ENCODE peak calls at places on chromosomes 7 and 10, in four cellular contexts. One of them, this sample, is unnamed.

GRCh38 chr7:90119178-90119971 is 34.9 kb upstream of the STEAP1 start:
- DNase-seq in HepG2: no peak
- DNase-seq in K562: no peak
- DNase-seq in GM12878: no peak
- DNase-seq in this sample: peak

GRCh38 chr10:33195608-33196376 is 138.7 kb downstream of the NRP1 start:
- DNase-seq in HepG2: peak
- DNase-seq in K562: no peak
- DNase-seq in GM12878: no peak
- DNase-seq in this sample: no peak

GRCh38 chr7:1535695-1536094 is 5.2 kb downstream of the MAFK start:
- DNase-seq in HepG2: no peak
- DNase-seq in K562: no peak
- DNase-seq in GM12878: no peak
- DNase-seq in this sample: no peak

GRCh38 chr7:154423219-154423618 is 371.0 kb downstream of the DPP6 start:
- DNase-seq in HepG2: no peak
- DNase-seq in K562: no peak
- DNase-seq in GM12878: no peak
- DNase-seq in this sample: no peak

GRCh38 chr7:29622335-29623265 is 59.0 kb downstream of the PRR15 start:
- DNase-seq in HepG2: no peak
- DNase-seq in K562: no peak
- DNase-seq in GM12878: no peak
- DNase-seq in this sample: no peak

GRCh38 chr7:50832744-50833143 is 50.0 kb upstream of the GRB10 start:
- DNase-seq in HepG2: no peak
- DNase-seq in K562: no peak
- DNase-seq in GM12878: no peak
- DNase-seq in this sample: no peak

GRCh38 chr10:123044391-123044790 is 35.6 kb downstream of the ACADSB start:
- DNase-seq in HepG2: no peak
- DNase-seq in K562: no peak
- DNase-seq in GM12878: no peak
- DNase-seq in this sample: no peak

GRCh38 chr7:129469930-129470329 is 32.4 kb upstream of the SMKR1 start:
- DNase-seq in HepG2: no peak
- DNase-seq in K562: no peak
- DNase-seq in GM12878: no peak
- DNase-seq in this sample: no peak

GRCh38 chr7:12951397-12951801 is 264.0 kb downstream of the ARL4A start:
- DNase-seq in HepG2: no peak
- DNase-seq in K562: no peak
- DNase-seq in GM12878: no peak
- DNase-seq in this sample: no peak

DNA sequence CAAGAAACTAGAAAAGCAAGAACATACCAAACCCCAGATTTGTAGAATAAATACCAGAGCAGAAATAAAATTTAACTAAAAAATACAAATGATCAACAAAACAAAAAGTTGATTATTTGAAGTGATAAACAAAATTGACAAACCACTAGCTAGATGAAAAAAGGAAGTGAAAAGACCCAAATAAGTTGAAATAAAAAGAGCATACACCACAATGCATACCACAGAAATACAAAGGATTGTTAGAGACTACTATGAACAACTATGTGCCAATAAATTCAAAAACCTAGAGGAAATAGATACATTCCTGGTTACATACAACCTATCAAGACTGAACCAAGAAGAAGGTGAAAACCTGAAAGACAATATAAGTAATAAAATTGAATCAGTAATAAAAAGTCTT is 333.4 kb downstream of the SH2D4B start:
- DNase-seq in HepG2: no peak
- DNase-seq in K562: no peak
- DNase-seq in GM12878: peak
- DNase-seq in this sample: no peak
- TF ChIP-seq TCF7 in HepG2: no peak
- TF ChIP-seq TCF7 in K562: no peak
- TF ChIP-seq TCF7 in GM12878: no peak
- TF ChIP-seq TCF7 in this sample: no peak

GRCh38 chr7:14841086-14841485 is 61.5 kb downstream of the DGKB start:
- DNase-seq in HepG2: no peak
- DNase-seq in K562: no peak
- DNase-seq in GM12878: no peak
- DNase-seq in this sample: no peak

GRCh38 chr7:14841850-14842249 is 60.7 kb downstream of the DGKB start:
- DNase-seq in HepG2: no peak
- DNase-seq in K562: no peak
- DNase-seq in GM12878: no peak
- DNase-seq in this sample: no peak

GRCh38 chr7:14837216-14837615 is 65.3 kb downstream of the DGKB start:
- DNase-seq in HepG2: no peak
- DNase-seq in K562: no peak
- DNase-seq in GM12878: no peak
- DNase-seq in this sample: no peak

GRCh38 chr7:14836571-14837189 is 65.9 kb downstream of the DGKB start:
- DNase-seq in HepG2: no peak
- DNase-seq in K562: no peak
- DNase-seq in GM12878: no peak
- DNase-seq in this sample: peak

GRCh38 chr7:14839307-14839706 is 63.2 kb downstream of the DGKB start:
- DNase-seq in HepG2: no peak
- DNase-seq in K562: no peak
- DNase-seq in GM12878: no peak
- DNase-seq in this sample: no peak
- TF ChIP-seq TCF7 in HepG2: no peak
- TF ChIP-seq TCF7 in K562: no peak
- TF ChIP-seq TCF7 in GM12878: no peak
- TF ChIP-seq TCF7 in this sample: no peak

GRCh38 chr7:43211693-43212092 is 99.2 kb downstream of the HECW1 start:
- DNase-seq in HepG2: no peak
- DNase-seq in K562: no peak
- DNase-seq in GM12878: no peak
- DNase-seq in this sample: no peak
- TF ChIP-seq TCF7 in HepG2: no peak
- TF ChIP-seq TCF7 in K562: no peak
- TF ChIP-seq TCF7 in GM12878: no peak
- TF ChIP-seq TCF7 in this sample: no peak

DNA sequence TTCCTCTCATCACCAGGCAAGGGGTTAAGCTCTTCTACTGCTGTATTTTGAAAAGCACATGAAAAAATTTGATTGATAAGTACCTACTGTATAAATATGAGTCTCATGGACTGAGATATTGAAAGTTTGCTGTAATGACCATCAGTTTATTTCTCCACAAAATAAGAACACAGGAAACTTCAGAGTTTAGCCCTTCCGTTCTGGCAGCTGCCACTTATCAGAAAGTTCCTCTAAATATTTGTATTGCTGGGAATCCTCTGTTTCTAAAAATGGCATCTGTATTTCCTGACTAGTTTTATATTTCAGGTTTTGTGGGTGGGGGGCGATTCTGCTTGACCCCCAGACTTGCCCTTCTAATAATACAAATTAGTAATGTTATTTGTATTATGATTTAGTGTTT is 92.0 kb downstream of the LYZL2 start:
- DNase-seq in HepG2: no peak
- DNase-seq in K562: no peak
- DNase-seq in GM12878: no peak
- DNase-seq in this sample: no peak
- TF ChIP-seq TCF7 in HepG2: no peak
- TF ChIP-seq TCF7 in K562: no peak
- TF ChIP-seq TCF7 in GM12878: no peak
- TF ChIP-seq TCF7 in this sample: no peak

GRCh38 chr10:44512345-44513095 is 127.6 kb upstream of the CXCL12 start:
- DNase-seq in HepG2: no peak
- DNase-seq in K562: no peak
- DNase-seq in GM12878: no peak
- DNase-seq in this sample: no peak

GRCh38 chr10:44513592-44513991 is 128.7 kb upstream of the CXCL12 start:
- DNase-seq in HepG2: no peak
- DNase-seq in K562: peak
- DNase-seq in GM12878: no peak
- DNase-seq in this sample: no peak

GRCh38 chr10:44506386-44506785 is 121.5 kb upstream of the CXCL12 start:
- DNase-seq in HepG2: no peak
- DNase-seq in K562: no peak
- DNase-seq in GM12878: no peak
- DNase-seq in this sample: no peak

GRCh38 chr10:44511601-44512000 is 126.7 kb upstream of the CXCL12 start:
- DNase-seq in HepG2: no peak
- DNase-seq in K562: no peak
- DNase-seq in GM12878: no peak
- DNase-seq in this sample: no peak

DNA sequence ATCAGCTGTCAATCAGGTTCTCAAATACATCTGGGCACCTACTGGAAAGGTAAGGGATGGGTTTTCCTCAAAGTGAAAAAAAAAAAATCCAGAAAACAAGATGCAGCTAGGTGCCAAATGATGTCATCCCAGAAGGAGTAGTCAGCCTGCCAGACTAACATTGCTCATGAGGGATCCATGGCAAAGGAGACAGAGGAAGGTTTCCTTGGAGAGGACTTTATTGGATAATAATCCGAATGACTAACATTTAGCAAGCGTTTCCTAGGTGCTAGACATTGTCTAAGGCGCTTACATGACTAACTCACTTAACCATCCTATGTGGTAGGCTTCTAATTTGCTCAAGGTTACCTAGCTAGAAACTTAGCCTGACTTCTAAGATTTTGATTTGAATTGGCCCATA is 125.8 kb upstream of the CXCL12 start:
- DNase-seq in HepG2: no peak
- DNase-seq in K562: no peak
- DNase-seq in GM12878: no peak
- DNase-seq in this sample: no peak
- TF ChIP-seq TCF7 in HepG2: no peak
- TF ChIP-seq TCF7 in K562: no peak
- TF ChIP-seq TCF7 in GM12878: no peak
- TF ChIP-seq TCF7 in this sample: no peak